ENCODE peak calls at places on chromosomes 11 and 22, in five cellular contexts. P is H1, K is neuronal stem cell, J is trophoblast cell, M is mesenchymal stem cell. Y is an unnamed sample.

GRCh38 chr11:32312865-32313403 is 122.4 kb downstream of the WT1 start:
- DNase-seq in P (no peak), K (no peak), J (peak), M (peak), Y (peak)

GRCh38 chr22:32649515-32650200 is 151.8 kb upstream of the TIMP3 start:
- DNase-seq in J (no peak), K (no peak), P (no peak), M (peak), Y (peak)

GRCh38 chr22:18012528-18012927 is 11.8 kb downstream of the MICAL3 start:
- DNase-seq in K (no peak), M (no peak), P (no peak), J (peak), Y (peak)

GRCh38 chr11:70097783-70098182 is 19.7 kb downstream of the ANO1 start:
- DNase-seq in P (no peak), M (no peak), J (no peak), K (no peak), Y (no peak)

GRCh38 chr11:69089258-69089657 is 40.5 kb downstream of the TPCN2 start:
- DNase-seq in P (no peak), J (no peak), K (no peak), M (peak), Y (peak)

GRCh38 chr11:2885676-2886081 is at the start of gene CDKN1C:
- DNase-seq in J (peak), M (peak), P (peak), K (peak), Y (peak)

GRCh38 chr11:133964946-133965632 is 8.3 kb upstream of the IGSF9B start:
- DNase-seq in K (no peak), P (no peak), J (no peak), M (no peak), Y (no peak)

GRCh38 chr11:66467756-66468155 is 1.1 kb downstream of the PELI3 start:
- DNase-seq in K (peak), M (no peak), P (no peak), J (peak), Y (no peak)

GRCh38 chr11:74182635-74183034 is 11.5 kb downstream of the PPME1 start:
- DNase-seq in P (no peak), J (peak), K (no peak), M (no peak), Y (peak)

GRCh38 chr11:2700415-2701211 is 819 bp upstream of the KCNQ1OT1 start:
- DNase-seq in M (peak), P (no peak), J (no peak), K (peak), Y (no peak)

GRCh38 chr11:34773826-34774225 is 142.4 kb downstream of the APIP start:
- DNase-seq in K (no peak), J (no peak), P (no peak), M (no peak), Y (peak)

DNA sequence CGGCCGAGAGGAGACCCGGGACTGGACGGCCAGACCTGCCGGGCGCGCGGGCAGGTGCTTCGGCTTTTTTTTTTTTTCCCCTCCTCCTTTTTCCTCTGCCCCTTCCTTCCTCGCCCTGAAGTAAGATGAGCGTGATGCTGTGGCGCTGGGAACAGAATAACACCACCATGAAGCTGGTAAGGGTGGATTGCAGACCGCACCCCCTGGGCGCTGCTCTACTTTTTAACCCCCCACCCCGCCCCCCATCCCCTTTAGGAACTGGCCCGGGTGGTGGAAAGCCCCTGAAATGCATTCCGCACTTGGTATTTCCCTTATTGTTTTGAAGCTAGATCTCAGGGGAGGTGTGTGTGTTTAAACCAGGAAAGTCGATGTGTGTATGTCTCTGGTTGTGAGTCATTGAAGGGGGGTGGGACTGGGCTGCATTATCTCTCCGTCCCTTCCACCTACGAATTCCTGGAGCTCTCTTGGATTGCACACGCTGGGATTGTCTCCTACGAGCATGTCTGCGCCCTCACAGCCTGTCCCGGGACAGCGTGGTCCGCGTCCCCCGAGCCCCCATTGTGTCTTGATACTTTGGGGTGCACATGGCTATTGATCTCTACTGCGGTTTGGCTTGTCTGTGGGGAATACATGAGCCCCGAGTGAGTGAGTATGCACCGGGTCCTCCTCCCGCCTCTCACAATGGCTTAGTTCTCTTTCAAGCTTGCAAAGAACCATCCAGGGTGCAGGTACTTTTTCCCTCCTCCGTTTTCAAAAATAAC is 64.9 kb downstream of the NAV2 start:
- DNase-seq in M (peak), P (no peak), K (no peak), J (peak), Y (peak)
- H3K4me3 ChIP-seq in M (peak), P (peak), K (peak), J (peak), Y (peak)

DNA sequence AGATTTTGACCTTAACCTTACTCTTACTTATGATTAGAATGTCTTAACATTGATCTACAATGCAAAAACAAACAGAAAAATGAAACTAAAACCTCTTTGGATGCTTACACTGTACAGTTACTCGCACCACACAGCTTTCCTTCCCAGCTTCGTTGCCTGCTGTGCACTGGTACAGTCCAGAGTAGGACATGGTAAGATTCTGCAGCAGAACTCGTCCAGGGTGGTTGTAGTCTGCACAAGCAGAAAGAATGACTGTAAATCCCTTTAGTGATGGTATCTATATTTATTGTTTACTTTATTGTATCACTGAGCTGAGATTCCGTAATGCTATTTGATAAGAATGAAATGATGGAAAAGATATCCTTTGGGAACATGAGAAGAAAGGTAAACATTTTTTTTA is 21.0 kb upstream of the HSPA8 start:
- DNase-seq in M (peak), P (no peak), K (no peak), J (no peak), Y (no peak)
- H3K27ac ChIP-seq in M (no peak), P (no peak), K (no peak), J (no peak), Y (peak)

DNA sequence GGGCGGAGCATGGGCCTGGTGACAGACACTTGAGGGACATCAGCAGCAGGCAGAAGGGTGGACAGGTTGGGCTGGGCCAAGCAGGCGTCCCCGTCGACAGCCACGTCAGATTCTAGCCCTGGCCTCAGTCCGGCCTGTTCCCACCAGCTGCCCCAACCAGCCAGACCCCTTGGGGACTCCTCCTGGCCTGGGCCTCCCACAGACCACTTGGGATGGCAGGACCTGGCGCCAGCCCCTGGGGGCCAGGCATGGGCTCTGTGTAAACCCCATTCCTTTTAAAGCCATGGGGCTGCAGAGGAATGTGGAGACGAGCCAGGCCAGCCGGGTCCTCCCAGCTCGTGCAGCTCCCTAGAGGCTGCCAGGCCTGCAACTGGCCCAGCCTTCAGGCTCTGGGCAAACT is 4.7 kb upstream of the SUSD2 start:
- DNase-seq in P (no peak), K (no peak), J (no peak), M (no peak), Y (no peak)
- H4K91ac ChIP-seq in P (no peak), K (no peak), J (no peak), M (no peak), Y (no peak)

GRCh38 chr11:121927789-121928188 is 188.2 kb downstream of the BLID start:
- DNase-seq in J (no peak), K (no peak), M (no peak), P (no peak), Y (no peak)

GRCh38 chr11:121927359-121927758 is 188.7 kb downstream of the BLID start:
- DNase-seq in J (no peak), K (no peak), P (no peak), M (no peak), Y (no peak)

GRCh38 chr11:121929581-121929980 is 186.4 kb downstream of the BLID start:
- DNase-seq in M (peak), J (no peak), P (no peak), K (peak), Y (peak)

GRCh38 chr11:121930004-121930965 is 185.7 kb downstream of the BLID start:
- DNase-seq in P (no peak), J (no peak), K (no peak), M (no peak), Y (peak)

DNA sequence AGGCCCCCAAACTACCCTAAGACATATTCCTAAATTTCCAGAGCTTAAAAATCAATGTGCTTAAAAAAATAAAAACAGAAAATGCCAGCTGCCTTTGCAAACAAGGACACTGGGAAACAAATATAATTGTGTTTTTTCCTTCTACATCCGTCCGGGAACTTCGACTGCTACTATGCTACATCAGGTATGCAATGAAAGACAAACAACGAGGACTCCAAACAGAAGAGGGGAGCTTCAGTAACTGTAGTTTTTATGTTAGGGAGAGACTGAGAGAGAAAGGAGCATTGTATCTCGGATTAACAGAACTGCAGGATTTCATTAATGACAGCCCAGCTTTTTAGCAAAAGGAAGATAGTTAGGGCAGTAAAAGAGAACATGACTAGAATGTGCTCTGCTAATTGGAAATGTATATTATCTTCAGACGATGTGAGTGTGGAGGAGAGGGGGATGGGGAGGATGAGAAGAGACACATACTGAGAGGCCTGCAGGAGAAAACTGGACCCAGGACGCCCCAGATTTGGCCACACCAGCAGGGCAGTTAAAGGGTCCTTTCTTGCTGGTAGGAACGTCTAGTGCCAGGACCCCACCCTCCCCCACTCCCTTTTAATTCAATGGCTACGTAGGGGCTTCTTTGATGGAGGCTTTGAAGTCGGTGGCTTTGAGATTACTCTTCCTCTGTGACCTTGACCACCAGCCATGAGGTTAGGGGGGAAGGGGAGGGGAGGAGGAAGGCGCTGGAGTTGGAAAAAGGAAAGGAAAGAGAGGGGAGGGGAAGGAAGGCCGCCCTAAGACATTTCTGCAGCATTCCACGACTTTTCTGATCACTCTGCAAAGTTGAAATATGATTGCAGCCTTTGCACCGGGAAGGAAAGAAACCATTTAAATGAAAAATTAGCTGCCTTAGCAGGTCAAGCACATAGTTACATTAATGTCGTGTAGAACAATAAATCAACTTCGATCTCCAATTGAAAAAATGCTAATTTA is 187.1 kb downstream of the BLID start:
- DNase-seq in J (no peak), K (peak), P (no peak), M (no peak), Y (no peak)
- H3K4me3 ChIP-seq in J (no peak), K (peak), P (peak), M (no peak), Y (no peak)

GRCh38 chr22:41300661-41301060 is 664 bp upstream of the ZC3H7B start:
- DNase-seq in J (no peak), M (no peak), P (no peak), K (no peak), Y (no peak)
- H3K27ac ChIP-seq in J (no peak), M (no peak), P (no peak), K (no peak), Y (peak)

GRCh38 chr22:39212721-39213376 is 31.9 kb downstream of the PDGFB start:
- DNase-seq in M (peak), P (no peak), J (peak), K (no peak), Y (no peak)
- H4K91ac ChIP-seq in M (no peak), P (no peak), J (peak), K (no peak), Y (no peak)

DNA sequence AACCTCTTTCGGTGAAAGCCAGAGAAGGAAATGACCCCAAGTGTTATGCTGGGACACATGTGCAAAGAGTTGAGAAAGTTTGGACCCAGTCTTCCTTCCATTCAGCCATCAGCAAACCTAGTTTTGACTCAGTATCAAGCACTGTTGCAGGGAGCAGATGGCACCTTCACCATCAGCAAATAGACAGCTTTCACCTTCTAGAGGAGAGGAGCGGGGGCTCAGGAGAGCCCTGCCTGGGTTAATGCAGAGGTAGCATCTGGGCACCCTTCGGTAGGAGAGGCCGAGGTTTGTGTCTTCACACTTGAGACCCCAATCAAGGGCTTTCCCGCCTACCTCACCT is 16.2 kb upstream of the MFRP start:
- DNase-seq in K (no peak), M (no peak), P (no peak), J (no peak), Y (no peak)
- H3K4me3 ChIP-seq in K (no peak), M (no peak), P (no peak), J (no peak), Y (no peak)